ENCODE peak calls at places on chromosomes 1 and 21, in five cellular contexts. B is amniotic stem cell; Y is activated CD8-positive, alpha-beta memory T cell treated with anti-CD3 and anti-CD28 coated beads for 24 hours; T is stimulated activated CD4-positive, alpha-beta T cell treated with anti-CD3 and anti-CD28 coated beads, TNF-alpha, amount 100 ng/mL, for 4 hours; H is H7. G is an unnamed sample.

GRCh38 chr1:80531182-80531581 is 1269.6 kb upstream of the ADGRL2 start:
- DNase-seq in B (no peak), Y (no peak), T (no peak), H (no peak), G (no peak)

GRCh38 chr1:52723260-52723659 is 3.0 kb upstream of the ZYG11B start:
- DNase-seq in B (no peak), Y (no peak), T (no peak), H (no peak), G (no peak)

GRCh38 chr1:63593303-63593886 is at the start of gene PGM1:
- DNase-seq in B (peak), Y (peak), T (peak), H (peak), G (peak)

GRCh38 chr1:91712981-91713841 is 172.7 kb downstream of the TGFBR3 start:
- DNase-seq in B (no peak), Y (no peak), T (no peak), H (peak), G (no peak)

GRCh38 chr21:45264919-45265515 is 22.7 kb downstream of the POFUT2 start:
- DNase-seq in B (no peak), Y (no peak), T (no peak), H (peak), G (peak)

GRCh38 chr1:39204441-39205081 is at the start of gene MACF1:
- DNase-seq in B (peak), Y (peak), T (no peak), H (no peak), G (peak)

GRCh38 chr1:162695687-162696086 is 63.4 kb downstream of the DDR2 start:
- DNase-seq in B (no peak), Y (no peak), T (no peak), H (no peak), G (no peak)

GRCh38 chr1:38071530-38072266 is 25.1 kb upstream of the POU3F1 start:
- DNase-seq in B (no peak), Y (no peak), T (no peak), H (peak), G (no peak)

GRCh38 chr1:2415801-2416208 is 3.4 kb upstream of the PEX10 start:
- DNase-seq in B (no peak), Y (peak), T (no peak), H (no peak), G (no peak)

GRCh38 chr1:200096774-200097173 is 69.3 kb downstream of the NR5A2 start:
- DNase-seq in B (no peak), Y (no peak), T (no peak), H (no peak), G (no peak)

GRCh38 chr1:152169356-152170025 is 10.5 kb upstream of the RPTN start:
- DNase-seq in B (no peak), Y (no peak), T (no peak), H (no peak), G (no peak)

GRCh38 chr1:21647431-21648373 is 21.5 kb downstream of the RAP1GAP start:
- DNase-seq in B (no peak), Y (no peak), T (no peak), H (peak), G (peak)

GRCh38 chr1:29690156-29690555 is 453.8 kb downstream of the PTPRU start:
- DNase-seq in B (no peak), Y (no peak), T (no peak), H (no peak), G (peak)

GRCh38 chr21:22209304-22209700 is 1211.1 kb downstream of the NCAM2 start:
- DNase-seq in B (no peak), Y (no peak), T (no peak), H (no peak), G (no peak)

GRCh38 chr1:67159233-67159632 is 7.0 kb upstream of the IL23R start:
- DNase-seq in B (no peak), Y (no peak), T (no peak), H (no peak), G (no peak)

GRCh38 chr1:170932236-170932635 is 3.1 kb upstream of the MROH9 start:
- DNase-seq in B (no peak), Y (no peak), T (no peak), H (no peak), G (no peak)

GRCh38 chr1:59438058-59438560 is 141.2 kb downstream of the FGGY start:
- DNase-seq in B (no peak), Y (no peak), T (no peak), H (no peak), G (no peak)

GRCh38 chr1:84972377-84972987 is 24.4 kb downstream of the MCOLN2 start:
- DNase-seq in B (no peak), Y (no peak), T (no peak), H (no peak), G (no peak)

GRCh38 chr1:53249706-53250105 is 11.4 kb upstream of the MAGOH start:
- DNase-seq in B (no peak), Y (no peak), T (no peak), H (no peak), G (no peak)

GRCh38 chr1:46638921-46639320 is 22.3 kb upstream of the MOB3C start:
- DNase-seq in B (no peak), Y (no peak), T (no peak), H (no peak), G (no peak)

GRCh38 chr1:181504294-181505115 is 21.2 kb downstream of the CACNA1E start:
- DNase-seq in B (no peak), Y (no peak), T (no peak), H (peak), G (peak)

GRCh38 chr1:33009561-33009960 is 27.1 kb downstream of the AK2 start:
- DNase-seq in B (no peak), Y (no peak), T (no peak), H (no peak), G (no peak)

GRCh38 chr1:29361686-29362085 is 125.4 kb downstream of the PTPRU start:
- DNase-seq in B (no peak), Y (no peak), T (no peak), H (no peak), G (no peak)

GRCh38 chr1:41313661-41314131 is 47.5 kb upstream of the FOXO6 start:
- DNase-seq in B (no peak), Y (peak), T (no peak), H (peak), G (no peak)

GRCh38 chr1:38846210-38846609 is 13.4 kb downstream of the RRAGC start:
- DNase-seq in B (no peak), Y (no peak), T (no peak), H (no peak), G (no peak)

GRCh38 chr1:180234369-180235076 is 4.5 kb downstream of the LHX4 start:
- DNase-seq in B (no peak), Y (no peak), T (no peak), H (peak), G (no peak)

GRCh38 chr1:46431695-46432094 is 37.6 kb downstream of the FAAH start:
- DNase-seq in B (no peak), Y (no peak), T (no peak), H (no peak), G (no peak)

GRCh38 chr21:44753357-44753756 is 42.0 kb upstream of the TSPEAR start:
- DNase-seq in B (no peak), Y (no peak), T (no peak), H (no peak), G (no peak)

GRCh38 chr1:184567648-184568047 is 180.8 kb downstream of the C1orf21 start:
- DNase-seq in B (no peak), Y (no peak), T (no peak), H (no peak), G (peak)

GRCh38 chr1:78836736-78837135 is 169.8 kb downstream of the ADGRL4 start:
- DNase-seq in B (no peak), Y (no peak), T (no peak), H (no peak), G (no peak)

GRCh38 chr1:91997607-91998195 is 32.1 kb upstream of the EPHX4 start:
- DNase-seq in B (peak), Y (no peak), T (no peak), H (peak), G (peak)

G was measured in SJSA1.